ENCODE peak calls at places on chromosomes 12 and 14, in seven cellular contexts. J is fibroblast of lung; A is upper lobe of right lung; W is IMR-90; K is CD4-positive, CD25-positive, alpha-beta regulatory T cell; P is upper lobe of left lung; U is H9. R is an unnamed sample. For H3K9me3, the result is how much of the 10 kb centered on the place peaks cover.

GRCh38 chr14:89493877-89494634 is 77.0 kb upstream of the FOXN3 start:
- DNase-seq in W (no peak), U (no peak), A (no peak), K (peak), J (peak), P (no peak), R (no peak)

GRCh38 chr12:75196865-75197264 is 12.8 kb downstream of the KCNC2 start:
- DNase-seq in J (peak), P (no peak), W (no peak), A (no peak), U (no peak), K (no peak), R (no peak)

GRCh38 chr14:66247662-66248061 is 238.5 kb upstream of the CCDC196 start:
- DNase-seq in K (no peak), W (no peak), J (no peak), A (no peak), P (no peak), U (no peak), R (no peak)

GRCh38 chr12:55653031-55653430 is 16.3 kb downstream of the OR10P1 start:
- DNase-seq in P (no peak), K (no peak), A (no peak), U (no peak), J (no peak), W (no peak), R (no peak)

GRCh38 chr12:91883811-91884210 is 261.8 kb downstream of the BTG1 start:
- DNase-seq in P (no peak), J (no peak), K (no peak), A (no peak), U (no peak), W (peak), R (no peak)

GRCh38 chr14:78970677-78971076 is 800.5 kb downstream of the NRXN3 start:
- DNase-seq in W (no peak), U (no peak), A (no peak), K (no peak), J (peak), P (no peak), R (no peak)

GRCh38 chr12:54173066-54173726 is 15.6 kb downstream of the SMUG1 start:
- DNase-seq in J (peak), P (peak), W (no peak), U (peak), K (peak), A (no peak), R (peak)

GRCh38 chr14:74947353-74948227 is 7.8 kb downstream of the PGF start:
- DNase-seq in P (peak), J (no peak), K (no peak), A (no peak), W (no peak), U (no peak), R (no peak)

GRCh38 chr12:77062846-77063461 is 2.4 kb downstream of the E2F7 start:
- DNase-seq in P (no peak), A (no peak), W (peak), K (no peak), J (peak), U (no peak), R (no peak)

GRCh38 chr12:131923260-131923659 is 5.8 kb upstream of the PUS1 start:
- DNase-seq in U (no peak), J (no peak), A (no peak), W (no peak), K (no peak), P (peak), R (no peak)

GRCh38 chr12:50249464-50250229 is 33.7 kb downstream of the LIMA1 start:
- DNase-seq in W (no peak), P (no peak), J (peak), U (no peak), K (no peak), A (no peak), R (no peak)

GRCh38 chr12:92624236-92624635 is 78.6 kb upstream of the PLEKHG7 start:
- DNase-seq in J (peak), W (peak), P (no peak), U (no peak), A (no peak), K (no peak), R (no peak)

GRCh38 chr14:75981426-75981825 is 369 bp downstream of the TGFB3 start:
- DNase-seq in P (no peak), W (no peak), A (no peak), J (peak), K (peak), U (peak), R (no peak)

GRCh38 chr12:111166779-111167540 is 201.9 kb downstream of the PHETA1 start:
- DNase-seq in U (no peak), W (no peak), K (no peak), P (peak), J (no peak), A (no peak), R (no peak)

GRCh38 chr12:119412811-119413794 is 78.6 kb downstream of the CCDC60 start:
- DNase-seq in W (peak), K (no peak), A (no peak), U (peak), P (no peak), J (peak), R (no peak)

GRCh38 chr14:86038401-86038985 is 508.5 kb downstream of the FLRT2 start:
- DNase-seq in U (peak), W (peak), P (no peak), K (peak), A (peak), J (peak), R (no peak)

GRCh38 chr12:131928080-131928764 is 854 bp upstream of the PUS1 start:
- DNase-seq in W (peak), U (peak), K (no peak), A (no peak), P (no peak), J (peak), R (no peak)

GRCh38 chr12:124681779-124682391 is 114.5 kb upstream of the NCOR2 start:
- DNase-seq in J (peak), W (peak), A (no peak), K (no peak), U (no peak), P (no peak), R (no peak)

GRCh38 chr12:54588892-54589291 is 433 bp upstream of the PPP1R1A start:
- DNase-seq in K (no peak), U (no peak), P (no peak), J (no peak), A (no peak), W (no peak), R (no peak)

GRCh38 chr12:92107621-92108131 is 38.0 kb downstream of the BTG1 start:
- DNase-seq in K (no peak), P (no peak), J (no peak), W (no peak), A (no peak), U (peak), R (no peak)

GRCh38 chr14:64114166-64114565 is 180.0 kb downstream of the ESR2 start:
- DNase-seq in P (no peak), J (no peak), W (peak), A (no peak), U (peak), K (no peak), R (no peak)

GRCh38 chr12:110247340-110248095 is 33.5 kb upstream of the ATP2A2 start:
- DNase-seq in K (no peak), W (no peak), A (peak), U (no peak), J (peak), P (no peak), R (no peak)

GRCh38 chr14:56129941-56130340 is 11.7 kb downstream of the PELI2 start:
- DNase-seq in A (no peak), P (no peak), U (no peak), J (no peak), K (no peak), W (no peak), R (no peak)

GRCh38 chr12:92988622-92989130 is 59.6 kb upstream of the EEA1 start:
- DNase-seq in J (no peak), K (no peak), U (no peak), W (no peak), A (no peak), P (no peak), R (no peak)

GRCh38 chr12:4450551-4451112 is 5.0 kb upstream of the FGF6 start:
- DNase-seq in P (no peak), J (peak), K (no peak), A (no peak), U (peak), W (no peak), R (no peak)

GRCh38 chr14:101068958-101069549 is 165.5 kb upstream of the RTL1 start:
- DNase-seq in U (peak), W (no peak), J (no peak), A (peak), K (no peak), P (no peak), R (no peak)

GRCh38 chr12:79266511-79267129 is 402.0 kb downstream of the SYT1 start:
- DNase-seq in W (no peak), A (no peak), P (no peak), U (no peak), J (no peak), K (no peak), R (no peak)

GRCh38 chr12:113120670-113121370 is 14.7 kb downstream of the RASAL1 start:
- DNase-seq in P (no peak), K (no peak), A (no peak), W (no peak), U (no peak), J (no peak), R (no peak)

GRCh38 chr12:76268267-76268666 is 79.9 kb downstream of the BBS10 start:
- DNase-seq in A (no peak), W (peak), U (no peak), K (no peak), P (no peak), J (peak), R (no peak)

DNA sequence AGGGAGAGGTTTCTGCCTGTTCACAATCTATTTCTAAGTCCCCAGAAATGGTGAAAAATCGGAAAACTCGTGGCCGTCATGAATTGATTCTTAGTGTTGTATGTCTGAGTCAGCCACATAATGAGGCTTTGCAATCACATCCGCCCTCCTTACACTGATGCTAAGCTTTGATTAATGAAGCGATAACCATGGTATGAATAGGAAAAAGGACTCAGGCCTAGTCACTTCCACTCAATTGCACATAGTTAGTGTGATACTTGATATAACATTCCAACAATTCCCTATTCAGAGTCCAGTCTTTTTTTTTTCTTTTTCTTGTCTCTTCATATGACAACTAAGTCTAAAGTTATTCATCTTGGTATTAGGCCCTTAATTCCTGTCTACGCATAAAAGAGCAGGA is 1231.0 kb downstream of the VRK1 start:
- DNase-seq in A (no peak), P (no peak), K (no peak), J (peak), W (no peak), U (no peak), R (no peak)
- H3K9me3 ChIP-seq in A (under half), P (under half), K (under half), J (under half), W (under half), U (under half), R (under half)

GRCh38 chr14:33404964-33405574 is 466.4 kb downstream of the NPAS3 start:
- DNase-seq in P (no peak), A (no peak), U (no peak), K (no peak), W (no peak), J (no peak), R (no peak)

GRCh38 chr14:33406766-33407165 is 468.1 kb downstream of the NPAS3 start:
- DNase-seq in J (no peak), K (no peak), U (no peak), W (no peak), P (no peak), A (no peak), R (no peak)

GRCh38 chr14:33401326-33401725 is 462.6 kb downstream of the NPAS3 start:
- DNase-seq in P (no peak), U (no peak), A (no peak), W (no peak), J (no peak), K (no peak), R (no peak)

GRCh38 chr14:33402604-33403003 is 463.9 kb downstream of the NPAS3 start:
- DNase-seq in A (peak), K (no peak), W (no peak), U (no peak), P (no peak), J (no peak), R (no peak)

DNA sequence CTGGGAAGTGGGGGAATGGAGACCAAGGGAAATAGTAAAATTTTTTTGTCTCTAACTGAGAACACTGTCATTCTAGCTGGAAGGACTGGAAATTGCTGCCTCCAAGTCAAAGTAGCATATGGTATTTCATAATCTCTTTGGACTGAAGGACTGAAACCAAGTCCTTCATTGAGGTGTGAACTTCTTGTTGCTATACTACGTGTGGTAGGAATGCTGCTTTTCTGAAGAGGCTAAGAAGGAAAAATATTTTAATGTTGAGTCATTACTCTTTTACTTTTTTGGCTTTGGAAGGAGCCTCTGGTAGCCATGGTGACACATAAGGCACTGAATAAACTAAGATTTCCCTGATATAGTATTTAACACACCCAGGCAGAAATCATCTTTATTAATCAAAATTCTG is 465.4 kb downstream of the NPAS3 start:
- DNase-seq in A (no peak), P (no peak), K (no peak), W (peak), J (peak), U (no peak), R (no peak)
- H3K9me3 ChIP-seq in A (under half), P (under half), K (under half), W (under half), J (under half), U (under half), R (under half)

GRCh38 chr14:70338550-70338949 is 20.9 kb downstream of the COX16 start:
- DNase-seq in P (no peak), K (no peak), W (no peak), J (no peak), U (no peak), A (no peak), R (no peak)

GRCh38 chr14:70330596-70330995 is 28.9 kb downstream of the COX16 start:
- DNase-seq in U (no peak), A (no peak), P (no peak), K (no peak), W (no peak), J (no peak), R (no peak)

GRCh38 chr14:70332015-70332414 is 27.5 kb downstream of the COX16 start:
- DNase-seq in U (no peak), P (no peak), K (no peak), A (no peak), J (no peak), W (no peak), R (no peak)

GRCh38 chr14:70333703-70334102 is 25.8 kb downstream of the COX16 start:
- DNase-seq in W (no peak), A (no peak), K (no peak), J (no peak), U (no peak), P (no peak), R (no peak)

DNA sequence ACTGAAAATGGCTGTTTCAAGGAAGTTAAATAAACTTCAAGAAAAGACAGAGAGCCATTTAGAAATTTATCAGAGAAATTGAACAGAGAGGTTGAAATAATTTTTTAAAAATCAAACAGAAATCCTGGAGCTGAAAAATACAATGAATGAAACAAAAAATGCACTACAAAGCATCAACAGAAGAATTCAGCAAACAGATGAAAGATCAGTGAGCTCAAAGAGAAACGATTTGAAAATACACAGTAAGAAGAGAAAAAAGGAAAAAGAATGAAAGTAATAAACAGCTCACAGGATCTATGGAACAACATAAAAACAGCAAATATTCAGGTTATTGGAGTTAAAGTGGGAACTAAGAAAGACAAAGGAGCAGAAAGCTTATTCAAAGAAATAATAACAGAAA is 26.2 kb downstream of the COX16 start:
- DNase-seq in W (no peak), K (no peak), A (no peak), P (no peak), U (no peak), J (no peak), R (no peak)
- H3K9me3 ChIP-seq in W (under half), K (under half), A (under half), P (under half), U (under half), J (under half), R (under half)

DNA sequence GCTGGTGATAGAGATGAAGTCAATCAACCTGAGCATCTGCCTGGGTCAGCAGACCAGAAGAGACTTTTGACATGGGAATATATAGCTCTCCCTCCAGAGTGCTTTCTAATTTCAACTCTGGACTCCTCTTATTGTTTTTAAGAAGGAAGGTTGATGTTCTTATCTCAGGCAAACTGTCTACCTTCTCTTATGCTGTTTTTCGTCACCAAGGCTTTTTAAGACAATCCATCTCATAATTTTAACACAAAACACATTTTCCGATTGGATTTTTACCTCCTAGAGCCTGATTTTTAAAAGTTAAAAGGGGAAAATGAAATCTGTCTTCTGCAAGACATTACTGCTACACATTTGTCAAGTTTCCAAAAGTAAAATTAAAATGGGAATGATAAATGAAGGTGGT is 368.7 kb upstream of the MIS18BP1 start:
- DNase-seq in K (no peak), P (no peak), J (no peak), W (no peak), U (no peak), A (no peak), R (no peak)
- H3K9me3 ChIP-seq in K (under half), P (under half), J (under half), W (under half), U (under half), A (under half), R (under half)

DNA sequence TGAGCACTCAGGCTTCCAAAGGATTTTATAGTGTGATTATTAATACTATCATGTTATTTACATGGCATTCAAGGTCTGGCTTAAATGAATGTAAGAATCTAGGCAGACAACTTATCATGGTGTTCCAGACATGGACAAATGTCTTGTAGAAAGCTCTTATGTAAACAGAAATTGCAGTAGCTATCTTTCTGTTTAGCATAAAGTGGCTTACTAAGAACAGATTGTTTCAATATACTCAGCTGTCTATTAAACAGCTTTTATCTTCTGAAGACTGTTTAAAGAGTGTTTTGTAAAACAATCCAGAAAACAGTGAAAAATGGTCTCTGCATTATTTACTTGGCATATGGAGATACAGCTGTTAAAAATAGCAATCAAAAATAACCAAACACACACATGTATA is 1061.8 kb upstream of the SEL1L start:
- DNase-seq in W (no peak), U (no peak), A (no peak), P (no peak), K (no peak), J (no peak), R (no peak)
- H3K9me3 ChIP-seq in W (under half), U (under half), A (under half), P (under half), K (under half), J (under half), R (under half)

GRCh38 chr12:128078311-128078851 is 188.6 kb upstream of the TMEM132C start:
- DNase-seq in A (no peak), K (no peak), W (no peak), J (peak), P (no peak), U (no peak), R (no peak)
- H3K9me3 ChIP-seq in A (under half), K (under half), W (under half), J (under half), P (under half), U (under half), R (under half)

GRCh38 chr14:104162495-104162894 is 24.1 kb downstream of the KIF26A start:
- DNase-seq in P (no peak), W (no peak), A (no peak), J (no peak), K (no peak), U (no peak), R (no peak)
- H3K9me3 ChIP-seq in P (under half), W (under half), A (under half), J (under half), K (under half), U (under half), R (under half)

GRCh38 chr12:34386621-34387255 is 364.4 kb downstream of the ALG10 start:
- DNase-seq in K (no peak), J (no peak), A (no peak), U (no peak), W (no peak), P (peak), R (no peak)
- H3K9me3 ChIP-seq in K (half or more), J (under half), A (under half), U (half or more), W (half or more), P (under half), R (under half)